ENCODE peak calls at places on chromosome 7, in seven cellular contexts. S is lower leg skin, J is A549, F is lower lobe of right lung, L is cardiac fibroblast, Q is AG10803, D is K562. K is an unnamed sample.

GRCh38 chr7:102836206-102836938 is 76.4 kb upstream of the LRRC17 start:
- DNase-seq in S (no peak), J (peak), F (no peak), L (peak), Q (peak), D (no peak), K (peak)

GRCh38 chr7:132575987-132576722 is at the start of gene PLXNA4:
- DNase-seq in S (peak), J (no peak), F (no peak), L (no peak), Q (peak), D (no peak), K (no peak)

GRCh38 chr7:128860158-128861073 is 2.2 kb upstream of the ATP6V1F start:
- DNase-seq in S (no peak), J (no peak), F (no peak), L (peak), Q (peak), D (peak), K (peak)

GRCh38 chr7:18040196-18040595 is 12.6 kb upstream of the PRPS1L1 start:
- DNase-seq in S (no peak), J (no peak), F (no peak), L (peak), Q (no peak), D (no peak), K (no peak)

GRCh38 chr7:154353385-154353784 is 301.2 kb downstream of the DPP6 start:
- DNase-seq in S (no peak), J (no peak), F (no peak), L (no peak), Q (no peak), D (no peak), K (no peak)

GRCh38 chr7:159027091-159027802 is 117.4 kb downstream of the VIPR2 start:
- DNase-seq in S (peak), J (no peak), F (no peak), L (no peak), Q (no peak), D (no peak), K (no peak)

GRCh38 chr7:113404245-113404644 is 285.9 kb upstream of the SMIM30 start:
- DNase-seq in S (no peak), J (peak), F (no peak), L (no peak), Q (no peak), D (peak), K (no peak)

GRCh38 chr7:137373507-137373906 is 30.0 kb upstream of the PTN start:
- DNase-seq in S (no peak), J (no peak), F (no peak), L (no peak), Q (no peak), D (no peak), K (no peak)

GRCh38 chr7:147419001-147419400 is 1171.6 kb upstream of the C7orf33 start:
- DNase-seq in S (no peak), J (no peak), F (no peak), L (no peak), Q (no peak), D (no peak), K (no peak)

GRCh38 chr7:81676813-81677212 is 93.0 kb downstream of the HGF start:
- DNase-seq in S (no peak), J (no peak), F (no peak), L (peak), Q (peak), D (no peak), K (no peak)

GRCh38 chr7:988963-989529 is 6.1 kb downstream of the CYP2W1 start:
- DNase-seq in S (no peak), J (no peak), F (no peak), L (no peak), Q (no peak), D (no peak), K (no peak)

GRCh38 chr7:151781161-151781845 is 95.6 kb downstream of the PRKAG2 start:
- DNase-seq in S (no peak), J (no peak), F (no peak), L (no peak), Q (no peak), D (no peak), K (no peak)

GRCh38 chr7:12508554-12508953 is 62.0 kb upstream of the SCIN start:
- DNase-seq in S (no peak), J (no peak), F (no peak), L (no peak), Q (no peak), D (no peak), K (no peak)
- TF ChIP-seq CTCF in S (no peak), J (no peak), F (no peak), L (no peak), Q (no peak), D (no peak), K (no peak)

GRCh38 chr7:100171087-100171681 is 2.8 kb upstream of the GAL3ST4 start:
- DNase-seq in S (peak), J (no peak), F (no peak), L (no peak), Q (no peak), D (peak), K (no peak)
- H3K4me3 ChIP-seq in S (no peak), J (peak), F (peak), L (peak), Q (peak), D (no peak), K (no peak)

GRCh38 chr7:118350260-118350659 is 125.8 kb downstream of the ANKRD7 start:
- DNase-seq in S (no peak), J (no peak), F (no peak), L (no peak), Q (no peak), D (no peak), K (no peak)

GRCh38 chr7:118349604-118350003 is 125.1 kb downstream of the ANKRD7 start:
- DNase-seq in S (no peak), J (no peak), F (no peak), L (no peak), Q (no peak), D (no peak), K (no peak)

GRCh38 chr7:118352854-118353453 is 128.4 kb downstream of the ANKRD7 start:
- DNase-seq in S (no peak), J (no peak), F (no peak), L (peak), Q (no peak), D (no peak), K (no peak)
- TF ChIP-seq CTCF in S (no peak), J (peak), F (no peak), L (no peak), Q (no peak), D (peak), K (no peak)

GRCh38 chr7:110669410-110669809 is 421.5 kb upstream of the LRRN3 start:
- DNase-seq in S (no peak), J (no peak), F (no peak), L (no peak), Q (no peak), D (no peak), K (no peak)
- H3K4me3 ChIP-seq in S (no peak), J (no peak), F (no peak), L (no peak), Q (no peak), D (no peak), K (no peak)